ENCODE peak calls at places on chromosomes 13 and 19, in five cellular contexts. G is HuH-7.5, X is HEK293T, J is NCI-H1092, S is non-pigmented ciliary epithelial cell. T is an unnamed sample.
A peak's percentile ranks its signal among the peaks of the same experiment; 100 is the strongest.

GRCh38 chr13:29428310-29428991 is 167.0 kb downstream of the SLC7A1 start:
- DNase-seq in G (peak; percentile 13), X (peak; percentile 61), J (no peak), S (no peak), T (no peak)

GRCh38 chr19:5152767-5153532 is 184.0 kb downstream of the KDM4B start:
- DNase-seq in G (no peak), X (no peak), J (no peak), S (no peak), T (no peak)

GRCh38 chr19:48004236-48004635 is 9.8 kb downstream of the ELSPBP1 start:
- DNase-seq in G (no peak), X (no peak), J (no peak), S (no peak), T (no peak)

GRCh38 chr19:14472202-14472961 is 2.8 kb downstream of the PTGER1 start:
- DNase-seq in G (peak; percentile 97), X (peak; percentile 80), J (peak; percentile 38), S (no peak), T (no peak)

GRCh38 chr13:60230593-60230992 is 66.9 kb upstream of the DIAPH3 start:
- DNase-seq in G (no peak), X (no peak), J (no peak), S (peak; percentile 8), T (no peak)

GRCh38 chr13:113882266-113882627 is 18.4 kb upstream of the GAS6 start:
- DNase-seq in G (no peak), X (no peak), J (no peak), S (no peak), T (no peak)

GRCh38 chr13:100546713-100547405 is 41.7 kb downstream of the GGACT start:
- DNase-seq in G (no peak), X (no peak), J (no peak), S (no peak), T (no peak)

GRCh38 chr13:32048816-32049215 is 17.2 kb downstream of the FRY start:
- DNase-seq in G (no peak), X (no peak), J (no peak), S (no peak), T (no peak)

GRCh38 chr19:54518844-54519243 is 16.2 kb downstream of the LAIR2 start:
- DNase-seq in G (no peak), X (no peak), J (no peak), S (no peak), T (no peak)

GRCh38 chr19:920051-920857 is 3.1 kb downstream of the KISS1R start:
- DNase-seq in G (peak; percentile 95), X (no peak), J (no peak), S (no peak), T (no peak)

GRCh38 chr19:31448221-31448657 is 99.0 kb upstream of the TSHZ3 start:
- DNase-seq in G (no peak), X (no peak), J (no peak), S (peak; percentile 73), T (no peak)

GRCh38 chr19:33071887-33072286 is 7.2 kb upstream of the RHPN2 start:
- DNase-seq in G (no peak), X (no peak), J (no peak), S (no peak), T (no peak)

GRCh38 chr13:105773887-105774538 is 761.4 kb downstream of the EFNB2 start:
- DNase-seq in G (no peak), X (no peak), J (no peak), S (peak; percentile 69), T (no peak)

GRCh38 chr13:110042253-110042652 is 255.9 kb upstream of the IRS2 start:
- DNase-seq in G (no peak), X (no peak), J (no peak), S (no peak), T (no peak)

GRCh38 chr13:93268327-93269028 is 41.9 kb downstream of the GPC6 start:
- DNase-seq in G (no peak), X (no peak), J (no peak), S (no peak), T (no peak)

GRCh38 chr19:46862974-46863632 is 2.3 kb downstream of the ARHGAP35 start:
- DNase-seq in G (no peak), X (no peak), J (no peak), S (no peak), T (no peak)

GRCh38 chr13:19185086-19185864 is 3.7 kb upstream of the TUBA3C start:
- DNase-seq in G (no peak), X (no peak), J (no peak), S (no peak), T (no peak)